ENCODE peak calls at places on chromosome X, in five cellular contexts. One of them, this sample, is unnamed.

GRCh38 chrX:123217077-123217476 is 33.0 kb downstream of the GRIA3 start:
- DNase-seq in stomach: no peak
- DNase-seq in transverse colon: no peak
- DNase-seq in uterus: no peak
- DNase-seq in sigmoid colon: no peak
- DNase-seq in this sample: no peak

GRCh38 chrX:74492720-74493201 is 71.5 kb downstream of the SLC16A2 start:
- DNase-seq in uterus: no peak
- DNase-seq in stomach: no peak
- DNase-seq in sigmoid colon: no peak
- DNase-seq in transverse colon: no peak
- DNase-seq in this sample: no peak

GRCh38 chrX:17441965-17442364 is 67.0 kb downstream of the NHS start:
- DNase-seq in transverse colon: no peak
- DNase-seq in stomach: no peak
- DNase-seq in sigmoid colon: no peak
- DNase-seq in uterus: no peak
- DNase-seq in this sample: no peak

GRCh38 chrX:153370293-153371055 is 30.7 kb downstream of the PNMA6E start:
- DNase-seq in uterus: no peak
- DNase-seq in sigmoid colon: no peak
- DNase-seq in stomach: no peak
- DNase-seq in transverse colon: no peak
- DNase-seq in this sample: peak; percentile 7

GRCh38 chrX:86421771-86422170 is 273.5 kb downstream of the DACH2 start:
- DNase-seq in stomach: no peak
- DNase-seq in sigmoid colon: no peak
- DNase-seq in transverse colon: no peak
- DNase-seq in uterus: no peak
- DNase-seq in this sample: no peak

GRCh38 chrX:16039834-16040233 is 83.5 kb upstream of the GRPR start:
- DNase-seq in stomach: no peak
- DNase-seq in sigmoid colon: no peak
- DNase-seq in transverse colon: no peak
- DNase-seq in uterus: no peak
- DNase-seq in this sample: no peak

GRCh38 chrX:10486373-10486772 is 134.0 kb downstream of the MID1 start:
- DNase-seq in sigmoid colon: peak; percentile 59
- DNase-seq in transverse colon: no peak
- DNase-seq in uterus: peak; percentile 17
- DNase-seq in stomach: no peak
- DNase-seq in this sample: no peak

GRCh38 chrX:29044802-29045201 is 457.6 kb downstream of the IL1RAPL1 start:
- DNase-seq in stomach: no peak
- DNase-seq in transverse colon: no peak
- DNase-seq in uterus: no peak
- DNase-seq in sigmoid colon: no peak
- DNase-seq in this sample: no peak

GRCh38 chrX:154444001-154444754 is at the start of gene FAM50A:
- DNase-seq in transverse colon: peak; percentile 86
- DNase-seq in sigmoid colon: peak; percentile 91
- DNase-seq in uterus: peak; percentile 74
- DNase-seq in stomach: peak; percentile 82
- DNase-seq in this sample: peak; percentile 77

GRCh38 chrX:154541896-154542722 is 4.5 kb downstream of the G6PD start:
- DNase-seq in transverse colon: peak; percentile 49
- DNase-seq in uterus: peak; percentile 93
- DNase-seq in sigmoid colon: peak; percentile 88
- DNase-seq in stomach: peak; percentile 73
- DNase-seq in this sample: no peak

GRCh38 chrX:121886557-121886956 is 839.1 kb downstream of the GLUD2 start:
- DNase-seq in sigmoid colon: no peak
- DNase-seq in transverse colon: no peak
- DNase-seq in uterus: no peak
- DNase-seq in stomach: no peak
- DNase-seq in this sample: no peak

GRCh38 chrX:24395775-24396174 is 35.3 kb downstream of the SUPT20HL1 start:
- DNase-seq in uterus: peak; percentile 52
- DNase-seq in stomach: peak; percentile 31
- DNase-seq in transverse colon: peak; percentile 29
- DNase-seq in sigmoid colon: no peak
- DNase-seq in this sample: peak; percentile 58

GRCh38 chrX:25206761-25207160 is 191.0 kb upstream of the ARX start:
- DNase-seq in uterus: no peak
- DNase-seq in transverse colon: no peak
- DNase-seq in stomach: no peak
- DNase-seq in sigmoid colon: no peak
- DNase-seq in this sample: no peak

GRCh38 chrX:19846995-19847790 is 40.2 kb downstream of the SH3KBP1 start:
- DNase-seq in sigmoid colon: no peak
- DNase-seq in stomach: no peak
- DNase-seq in uterus: peak; percentile 28
- DNase-seq in transverse colon: no peak
- DNase-seq in this sample: no peak

GRCh38 chrX:116111934-116112595 is 58.5 kb upstream of the AGTR2 start:
- DNase-seq in sigmoid colon: no peak
- DNase-seq in transverse colon: no peak
- DNase-seq in uterus: no peak
- DNase-seq in stomach: no peak
- DNase-seq in this sample: no peak

GRCh38 chrX:120793098-120793497 is 82.6 kb downstream of the CT47B1 start:
- DNase-seq in stomach: no peak
- DNase-seq in uterus: no peak
- DNase-seq in sigmoid colon: no peak
- DNase-seq in transverse colon: no peak
- DNase-seq in this sample: no peak

GRCh38 chrX:120795301-120795700 is 80.4 kb downstream of the CT47B1 start:
- DNase-seq in stomach: no peak
- DNase-seq in sigmoid colon: no peak
- DNase-seq in uterus: no peak
- DNase-seq in transverse colon: no peak
- DNase-seq in this sample: no peak

GRCh38 chrX:120794525-120794975 is 81.1 kb downstream of the CT47B1 start:
- DNase-seq in uterus: no peak
- DNase-seq in stomach: no peak
- DNase-seq in sigmoid colon: no peak
- DNase-seq in transverse colon: no peak
- DNase-seq in this sample: no peak

GRCh38 chrX:120801426-120801825 is 74.2 kb downstream of the CT47B1 start:
- DNase-seq in stomach: no peak
- DNase-seq in transverse colon: no peak
- DNase-seq in uterus: no peak
- DNase-seq in sigmoid colon: no peak
- DNase-seq in this sample: no peak

DNA sequence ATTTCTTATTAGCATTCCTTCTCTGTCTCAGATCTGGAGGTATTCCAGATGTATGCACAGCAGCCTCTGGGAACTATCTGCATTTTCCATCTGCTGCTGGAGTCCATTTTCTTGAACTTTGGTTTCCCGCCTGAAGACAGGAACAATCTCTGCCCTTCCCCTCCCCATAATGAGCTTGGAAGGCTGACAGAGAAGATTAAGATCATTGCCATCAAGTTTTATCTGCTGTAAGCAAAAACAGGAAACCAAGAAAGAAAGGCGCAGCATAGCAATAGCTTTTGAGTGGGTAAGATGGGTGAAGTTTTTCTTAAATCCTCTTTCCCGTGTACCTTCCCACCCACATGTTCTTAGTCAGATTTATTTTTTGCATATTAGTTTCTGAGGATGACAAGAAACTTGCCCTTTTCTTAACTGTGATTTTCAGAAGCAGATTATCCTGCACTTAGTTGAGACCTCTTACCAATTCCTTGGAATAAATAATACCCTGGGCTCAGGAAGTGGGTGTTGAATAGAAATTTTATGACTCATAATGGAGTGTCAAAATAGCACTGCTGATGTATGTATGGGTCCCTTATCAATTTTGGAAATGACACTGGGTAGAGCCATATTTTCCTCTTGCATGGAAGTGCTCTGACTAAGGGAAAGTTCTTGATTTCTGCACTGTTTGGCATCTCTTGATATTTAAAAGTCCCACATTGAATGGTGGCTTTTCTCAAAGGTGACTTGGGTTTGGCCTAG is 78.3 kb downstream of the CT47B1 start:
- DNase-seq in stomach: no peak
- DNase-seq in uterus: no peak
- DNase-seq in sigmoid colon: no peak
- DNase-seq in transverse colon: no peak
- DNase-seq in this sample: no peak
- H3K27ac ChIP-seq in stomach: no peak overlapping the region
- H3K27ac ChIP-seq in uterus: no peak overlapping the region
- H3K27ac ChIP-seq in sigmoid colon: no peak overlapping the region
- H3K27ac ChIP-seq in transverse colon: no peak overlapping the region
- H3K27ac ChIP-seq in this sample: no peak overlapping the region

GRCh38 chrX:49059209-49060191 is 701 bp downstream of the CCDC120 start:
- DNase-seq in sigmoid colon: no peak
- DNase-seq in stomach: peak; percentile 38
- DNase-seq in uterus: no peak
- DNase-seq in transverse colon: peak; percentile 39
- DNase-seq in this sample: peak; percentile 58

GRCh38 chrX:49061916-49062315 is 3.1 kb downstream of the CCDC120 start:
- DNase-seq in sigmoid colon: no peak
- DNase-seq in transverse colon: no peak
- DNase-seq in stomach: no peak
- DNase-seq in uterus: no peak
- DNase-seq in this sample: no peak

GRCh38 chrX:49061490-49061889 is 2.7 kb downstream of the CCDC120 start:
- DNase-seq in stomach: no peak
- DNase-seq in uterus: no peak
- DNase-seq in transverse colon: no peak
- DNase-seq in sigmoid colon: no peak
- DNase-seq in this sample: no peak

GRCh38 chrX:49060914-49061313 is 2.1 kb downstream of the CCDC120 start:
- DNase-seq in sigmoid colon: no peak
- DNase-seq in transverse colon: no peak
- DNase-seq in stomach: no peak
- DNase-seq in uterus: no peak
- DNase-seq in this sample: no peak

DNA sequence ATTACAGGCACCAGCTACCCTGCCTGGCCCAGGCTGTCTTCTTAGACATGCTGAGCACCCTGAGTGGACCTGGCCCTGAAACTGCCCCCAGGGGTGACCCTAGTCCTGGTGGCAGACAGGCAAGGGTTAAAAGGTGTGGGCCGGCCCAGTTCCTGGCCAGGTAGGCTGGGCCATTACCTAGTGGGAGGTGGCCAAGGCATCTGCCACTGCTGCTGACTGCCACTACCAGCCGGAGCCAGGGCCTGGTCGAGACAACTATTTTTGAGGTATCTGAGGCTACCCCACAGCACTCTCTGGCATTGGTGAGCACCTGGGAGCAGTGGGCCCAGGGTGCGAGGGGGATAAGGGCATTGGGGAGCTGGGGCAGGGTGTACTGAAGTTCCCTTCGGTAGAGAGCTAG is at the start of gene CCDC120:
- DNase-seq in transverse colon: peak; percentile 58
- DNase-seq in sigmoid colon: no peak
- DNase-seq in stomach: peak; percentile 60
- DNase-seq in uterus: no peak
- DNase-seq in this sample: no peak
- H3K4me3 ChIP-seq in transverse colon: peak within 1 kb of the TSS; percentile 53
- H3K4me3 ChIP-seq in sigmoid colon: no peak within 1 kb of the TSS
- H3K4me3 ChIP-seq in stomach: peak within 1 kb of the TSS; percentile 36
- H3K4me3 ChIP-seq in uterus: no peak within 1 kb of the TSS
- H3K4me3 ChIP-seq in this sample: no peak within 1 kb of the TSS

DNA sequence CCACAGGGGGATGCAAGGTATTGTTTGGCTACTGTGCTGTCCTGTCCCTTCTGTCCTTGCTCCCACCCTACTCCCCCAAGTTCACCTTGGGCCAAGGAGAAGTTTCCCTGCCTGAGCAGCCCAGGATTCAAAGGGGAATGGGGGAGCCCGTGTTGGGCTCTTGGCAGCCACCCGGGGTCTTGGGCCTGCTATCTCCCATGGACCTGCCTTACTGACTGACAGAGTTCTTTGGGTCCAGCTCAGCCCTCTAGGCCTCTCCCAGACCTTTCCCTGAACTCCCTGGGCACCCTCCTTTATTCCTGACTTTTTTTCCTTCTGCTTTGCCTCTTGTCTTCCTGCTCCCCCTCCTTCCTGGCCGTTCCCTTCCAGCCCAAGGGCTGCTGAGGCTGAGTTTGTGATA is 67.4 kb downstream of the STARD8 start:
- DNase-seq in stomach: no peak
- DNase-seq in sigmoid colon: peak; percentile 18
- DNase-seq in uterus: no peak
- DNase-seq in transverse colon: no peak
- DNase-seq in this sample: no peak
- TF ChIP-seq POLR2A in stomach: no peak
- TF ChIP-seq POLR2A in sigmoid colon: no peak
- TF ChIP-seq POLR2A in uterus: no peak
- TF ChIP-seq POLR2A in transverse colon: no peak
- TF ChIP-seq POLR2A in this sample: no peak

GRCh38 chrX:95675794-95676193 is 1008.8 kb upstream of the DIAPH2 start:
- DNase-seq in stomach: no peak
- DNase-seq in sigmoid colon: no peak
- DNase-seq in uterus: no peak
- DNase-seq in transverse colon: no peak
- DNase-seq in this sample: no peak

GRCh38 chrX:95675011-95675410 is 1009.6 kb upstream of the DIAPH2 start:
- DNase-seq in stomach: no peak
- DNase-seq in uterus: no peak
- DNase-seq in sigmoid colon: no peak
- DNase-seq in transverse colon: no peak
- DNase-seq in this sample: no peak

DNA sequence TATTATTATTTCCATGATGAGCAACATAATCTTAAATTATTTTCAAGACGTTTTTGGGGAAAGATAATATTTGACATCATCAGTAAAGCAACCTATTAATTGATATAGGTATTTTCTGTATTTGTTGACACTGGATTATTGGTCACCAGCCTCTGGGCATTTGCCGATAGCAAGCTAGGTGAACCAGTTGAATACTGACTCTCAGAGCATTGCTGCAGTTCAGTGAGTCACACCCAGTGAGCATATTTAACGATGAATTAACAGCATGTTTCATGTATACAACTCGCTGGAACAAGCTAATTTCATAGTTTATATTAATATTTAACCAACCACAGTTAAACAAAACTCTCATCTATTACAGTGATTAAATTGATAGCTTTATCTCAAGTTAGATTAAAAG is 1006.0 kb upstream of the DIAPH2 start:
- DNase-seq in stomach: no peak
- DNase-seq in uterus: no peak
- DNase-seq in transverse colon: no peak
- DNase-seq in sigmoid colon: no peak
- DNase-seq in this sample: no peak
- H3K27ac ChIP-seq in stomach: no peak overlapping the region
- H3K27ac ChIP-seq in uterus: no peak overlapping the region
- H3K27ac ChIP-seq in transverse colon: no peak overlapping the region
- H3K27ac ChIP-seq in sigmoid colon: no peak overlapping the region
- H3K27ac ChIP-seq in this sample: no peak overlapping the region